ENCODE peak calls at places on chromosomes 12 and 14, in nine cellular contexts. Z is left cardiac atrium; O is pulmonary artery endothelial cell; A is KG1; W is NCI-H2081; G is AG08395; K is stimulated activated CD4-positive, alpha-beta T cell treated with anti-CD3 and anti-CD28 coated beads, Interleukin-15, amount 100 ng/mL, for 1 hour; U is activated CD4-positive, alpha-beta T cell treated with anti-CD3 and anti-CD28 coated beads, Interleukin-2, amount 50 U/mL, for 1 hour; R is AG09319. J is an unnamed sample.

GRCh38 chr14:58426819-58427288 is 477 bp downstream of the TIMM9 start:
- DNase-seq in G (peak; percentile 56), Z (peak; percentile 65), K (peak; percentile 9), U (peak; percentile 40), W (peak; percentile 77), R (peak; percentile 22), A (no peak), O (no peak), J (peak; percentile 45)

GRCh38 chr12:52280796-52281560 is 6.5 kb downstream of the KRT86 start:
- DNase-seq in U (no peak), R (peak; percentile 96), K (no peak), G (peak; percentile 95), O (no peak), W (no peak), A (no peak), Z (peak; percentile 56), J (no peak)

GRCh38 chr14:73758392-73759182 is 44.4 kb upstream of the PNMA1 start:
- DNase-seq in O (no peak), W (peak; percentile 75), G (no peak), A (peak; percentile 69), Z (peak; percentile 70), U (peak; percentile 70), K (peak; percentile 54), R (no peak), J (peak; percentile 86)

GRCh38 chr14:32417956-32418552 is 89.0 kb downstream of the AKAP6 start:
- DNase-seq in U (no peak), Z (peak; percentile 51), A (no peak), G (peak; percentile 31), W (no peak), K (no peak), O (peak; percentile 80), R (no peak), J (no peak)

GRCh38 chr12:51326762-51327439 is 2.9 kb upstream of the BIN2 start:
- DNase-seq in W (no peak), G (peak; percentile 55), O (no peak), A (no peak), U (no peak), K (no peak), Z (peak; percentile 34), R (no peak), J (peak; percentile 97)

GRCh38 chr14:102255401-102256190 is 49.4 kb downstream of the MOK start:
- DNase-seq in K (no peak), Z (peak; percentile 64), A (no peak), G (peak; percentile 25), O (no peak), W (no peak), U (no peak), R (no peak), J (no peak)

GRCh38 chr12:120225852-120226640 is 25.1 kb upstream of the RPLP0 start:
- DNase-seq in U (no peak), Z (no peak), A (peak; percentile 16), R (no peak), G (no peak), O (no peak), W (peak; percentile 68), K (no peak), J (no peak)

GRCh38 chr14:35827678-35828472 is 1.7 kb downstream of the BRMS1L start:
- DNase-seq in O (no peak), U (no peak), G (no peak), R (no peak), W (no peak), K (no peak), A (no peak), Z (no peak), J (no peak)

GRCh38 chr14:58815781-58816297 is 178.1 kb downstream of the DACT1 start:
- DNase-seq in U (no peak), G (peak; percentile 20), A (no peak), R (no peak), O (no peak), K (no peak), W (peak; percentile 72), Z (no peak), J (no peak)

GRCh38 chr14:91352101-91352500 is 65.5 kb downstream of the CCDC88C start:
- DNase-seq in Z (peak; percentile 70), O (no peak), R (no peak), G (no peak), U (no peak), K (no peak), A (no peak), W (peak; percentile 51), J (no peak)

GRCh38 chr12:121198949-121199348 is 11.0 kb upstream of the P2RX4 start:
- DNase-seq in Z (no peak), R (no peak), G (no peak), U (no peak), O (no peak), A (no peak), W (no peak), K (no peak), J (no peak)

GRCh38 chr12:17278946-17279345 is 673.0 kb upstream of the LMO3 start:
- DNase-seq in O (no peak), A (no peak), Z (no peak), G (no peak), W (no peak), R (no peak), U (no peak), K (no peak), J (no peak)

GRCh38 chr14:103207404-103208072 is 84.3 kb downstream of the TNFAIP2 start:
- DNase-seq in Z (peak; percentile 56), U (no peak), W (no peak), R (no peak), K (no peak), A (no peak), G (peak; percentile 40), O (no peak), J (no peak)

GRCh38 chr14:70754989-70755388 is 54.3 kb downstream of the MAP3K9 start:
- DNase-seq in K (no peak), G (no peak), A (no peak), W (no peak), Z (no peak), U (no peak), O (no peak), R (no peak), J (no peak)

GRCh38 chr14:31127690-31128089 is 79.9 kb downstream of the HECTD1 start:
- DNase-seq in O (no peak), K (no peak), Z (no peak), A (no peak), G (no peak), R (no peak), U (no peak), W (peak; percentile 17), J (no peak)

GRCh38 chr12:52514471-52515318 is 5.5 kb downstream of the KRT5 start:
- DNase-seq in K (no peak), G (no peak), A (no peak), W (no peak), U (no peak), Z (no peak), R (no peak), O (no peak), J (no peak)

GRCh38 chr12:108299980-108300696 is 39.0 kb downstream of the CMKLR1 start:
- DNase-seq in O (no peak), K (no peak), G (no peak), Z (no peak), A (no peak), W (no peak), R (no peak), U (no peak), J (no peak)

GRCh38 chr14:55383039-55383438 is 28.6 kb downstream of the ATG14 start:
- DNase-seq in A (no peak), U (no peak), R (no peak), O (no peak), W (no peak), Z (no peak), K (no peak), G (no peak), J (no peak)

GRCh38 chr12:14482361-14482760 is 85.3 kb downstream of the PLBD1 start:
- DNase-seq in Z (no peak), A (no peak), G (no peak), R (no peak), W (no peak), U (no peak), O (no peak), K (no peak), J (no peak)

GRCh38 chr14:100677925-100678765 is 48.5 kb upstream of the DLK1 start:
- DNase-seq in O (no peak), R (no peak), A (no peak), W (peak; percentile 47), U (no peak), G (peak; percentile 37), K (no peak), Z (peak; percentile 56), J (no peak)

GRCh38 chr14:38125484-38125912 is 82.2 kb upstream of the SSTR1 start:
- DNase-seq in U (no peak), R (no peak), Z (no peak), K (no peak), W (peak; percentile 98), A (no peak), G (no peak), O (no peak), J (no peak)

GRCh38 chr12:85466906-85467305 is 186.9 kb downstream of the ALX1 start:
- DNase-seq in R (no peak), K (no peak), W (no peak), U (no peak), G (no peak), O (no peak), A (no peak), Z (no peak), J (no peak)

GRCh38 chr12:19895609-19896008 is 456.3 kb downstream of the AEBP2 start:
- DNase-seq in U (no peak), A (no peak), O (no peak), K (no peak), W (no peak), G (no peak), Z (no peak), R (no peak), J (no peak)

GRCh38 chr14:100711117-100711462 is 15.6 kb upstream of the DLK1 start:
- DNase-seq in U (no peak), R (no peak), K (no peak), Z (no peak), A (no peak), W (no peak), G (no peak), O (no peak), J (no peak)

GRCh38 chr12:75389061-75389460 is 1.8 kb upstream of the GLIPR1L2 start:
- DNase-seq in R (no peak), A (no peak), U (no peak), G (peak; percentile 31), Z (no peak), O (no peak), W (peak; percentile 68), K (no peak), J (no peak)

GRCh38 chr14:60349663-60350365 is 100.8 kb downstream of the PPM1A start:
- DNase-seq in R (peak; percentile 29), A (peak; percentile 25), G (peak; percentile 68), K (no peak), Z (no peak), U (no peak), O (peak; percentile 10), W (peak; percentile 62), J (peak; percentile 35)

GRCh38 chr12:27207626-27208413 is 36.3 kb upstream of the STK38L start:
- DNase-seq in O (no peak), A (no peak), W (no peak), Z (no peak), U (no peak), R (no peak), K (no peak), G (peak; percentile 39), J (no peak)

GRCh38 chr14:92595267-92595666 is 81.7 kb downstream of the RIN3 start:
- DNase-seq in W (no peak), R (no peak), K (no peak), U (no peak), Z (no peak), A (no peak), O (no peak), G (no peak), J (no peak)

GRCh38 chr12:29309320-29309902 is 71.6 kb downstream of the ERGIC2 start:
- DNase-seq in Z (no peak), W (no peak), O (no peak), K (no peak), A (no peak), U (no peak), R (no peak), G (peak; percentile 18), J (peak; percentile 10)

GRCh38 chr12:124036117-124037109 is 63.4 kb downstream of the ZNF664 start:
- DNase-seq in U (peak; percentile 49), W (peak; percentile 47), G (peak; percentile 67), O (no peak), K (peak; percentile 9), Z (peak; percentile 43), A (peak; percentile 31), R (no peak), J (peak; percentile 21)

GRCh38 chr12:5945071-5946008 is at the start of gene ANO2:
- DNase-seq in U (no peak), O (no peak), Z (peak; percentile 43), R (no peak), A (no peak), K (no peak), W (peak; percentile 48), G (peak; percentile 32), J (no peak)